ENCODE peak calls at places on chromosome 2, in four cellular contexts. One of them, this sample, is unnamed.

GRCh38 chr2:169761251-169761969 is 27.8 kb downstream of the KLHL23 start:
- DNase-seq in AG04449: no peak
- DNase-seq in thyroid gland: no peak
- DNase-seq in RWPE2: no peak
- DNase-seq in this sample: no peak

GRCh38 chr2:182917924-182918323 is 51.5 kb upstream of the FRZB start:
- DNase-seq in RWPE2: no peak
- DNase-seq in AG04449: no peak
- DNase-seq in thyroid gland: no peak
- DNase-seq in this sample: no peak

GRCh38 chr2:68764041-68764780 is 29.6 kb downstream of the ARHGAP25 start:
- DNase-seq in AG04449: no peak
- DNase-seq in thyroid gland: no peak
- DNase-seq in RWPE2: no peak
- DNase-seq in this sample: no peak

GRCh38 chr2:95669441-95669994 is 77.7 kb downstream of the TRIM43 start:
- DNase-seq in AG04449: no peak
- DNase-seq in RWPE2: no peak
- DNase-seq in thyroid gland: no peak
- DNase-seq in this sample: no peak

GRCh38 chr2:158221055-158222021 is 119.7 kb downstream of the UPP2 start:
- DNase-seq in RWPE2: no peak
- DNase-seq in thyroid gland: no peak
- DNase-seq in AG04449: no peak
- DNase-seq in this sample: no peak

GRCh38 chr2:216426938-216427337 is 14.7 kb downstream of the SMARCAL1 start:
- DNase-seq in AG04449: peak; percentile 47
- DNase-seq in RWPE2: no peak
- DNase-seq in thyroid gland: no peak
- DNase-seq in this sample: no peak

GRCh38 chr2:148842050-148842449 is 33.0 kb upstream of the KIF5C start:
- DNase-seq in RWPE2: no peak
- DNase-seq in thyroid gland: no peak
- DNase-seq in AG04449: no peak
- DNase-seq in this sample: no peak

GRCh38 chr2:215832791-215833190 is 180.6 kb downstream of the MREG start:
- DNase-seq in RWPE2: no peak
- DNase-seq in thyroid gland: peak; percentile 55
- DNase-seq in AG04449: no peak
- DNase-seq in this sample: no peak

GRCh38 chr2:68796306-68796905 is 61.8 kb downstream of the ARHGAP25 start:
- DNase-seq in thyroid gland: no peak
- DNase-seq in AG04449: no peak
- DNase-seq in RWPE2: no peak
- DNase-seq in this sample: no peak

GRCh38 chr2:105412584-105412983 is 13.7 kb upstream of the FHL2 start:
- DNase-seq in AG04449: no peak
- DNase-seq in thyroid gland: no peak
- DNase-seq in RWPE2: no peak
- DNase-seq in this sample: no peak

GRCh38 chr2:206520450-206520849 is 77.1 kb downstream of the ADAM23 start:
- DNase-seq in thyroid gland: no peak
- DNase-seq in AG04449: no peak
- DNase-seq in RWPE2: no peak
- DNase-seq in this sample: no peak

GRCh38 chr2:191374366-191374765 is 129.2 kb downstream of the MYO1B start:
- DNase-seq in AG04449: no peak
- DNase-seq in RWPE2: no peak
- DNase-seq in thyroid gland: no peak
- DNase-seq in this sample: no peak

GRCh38 chr2:216765810-216766259 is 70.5 kb upstream of the IGFBP5 start:
- DNase-seq in thyroid gland: peak; percentile 67
- DNase-seq in AG04449: no peak
- DNase-seq in RWPE2: no peak
- DNase-seq in this sample: no peak

GRCh38 chr2:231904161-231904611 is 22.0 kb downstream of the NPPC start:
- DNase-seq in RWPE2: peak; percentile 44
- DNase-seq in AG04449: no peak
- DNase-seq in thyroid gland: no peak
- DNase-seq in this sample: no peak

GRCh38 chr2:187302146-187302545 is 145.9 kb downstream of the CALCRL start:
- DNase-seq in AG04449: no peak
- DNase-seq in thyroid gland: no peak
- DNase-seq in RWPE2: no peak
- DNase-seq in this sample: no peak

GRCh38 chr2:191601060-191601459 is 76.9 kb upstream of the NABP1 start:
- DNase-seq in thyroid gland: no peak
- DNase-seq in AG04449: no peak
- DNase-seq in RWPE2: no peak
- DNase-seq in this sample: no peak

GRCh38 chr2:60569680-60570111 is 16.2 kb upstream of the BCL11A start:
- DNase-seq in thyroid gland: no peak
- DNase-seq in AG04449: no peak
- DNase-seq in RWPE2: no peak
- DNase-seq in this sample: no peak

GRCh38 chr2:168550670-168551069 is 94.6 kb downstream of the CERS6 start:
- DNase-seq in thyroid gland: no peak
- DNase-seq in RWPE2: no peak
- DNase-seq in AG04449: no peak
- DNase-seq in this sample: no peak

GRCh38 chr2:119425620-119426395 is 5.8 kb upstream of the TMEM37 start:
- DNase-seq in thyroid gland: no peak
- DNase-seq in AG04449: no peak
- DNase-seq in RWPE2: no peak
- DNase-seq in this sample: no peak

GRCh38 chr2:102313025-102313424 is 1.7 kb downstream of the IL1RL1 start:
- DNase-seq in RWPE2: no peak
- DNase-seq in AG04449: peak; percentile 16
- DNase-seq in thyroid gland: no peak
- DNase-seq in this sample: peak; percentile 59

GRCh38 chr2:69770193-69770702 is 28.3 kb downstream of the ANXA4 start:
- DNase-seq in RWPE2: no peak
- DNase-seq in AG04449: no peak
- DNase-seq in thyroid gland: no peak
- DNase-seq in this sample: peak; percentile 71

GRCh38 chr2:99660616-99661416 is 171.0 kb upstream of the REV1 start:
- DNase-seq in AG04449: no peak
- DNase-seq in thyroid gland: no peak
- DNase-seq in RWPE2: no peak
- DNase-seq in this sample: no peak

GRCh38 chr2:199589303-199589702 is 131.6 kb upstream of the SATB2 start:
- DNase-seq in AG04449: no peak
- DNase-seq in RWPE2: no peak
- DNase-seq in thyroid gland: no peak
- DNase-seq in this sample: no peak

GRCh38 chr2:199588054-199588453 is 130.3 kb upstream of the SATB2 start:
- DNase-seq in RWPE2: no peak
- DNase-seq in AG04449: no peak
- DNase-seq in thyroid gland: no peak
- DNase-seq in this sample: no peak

GRCh38 chr2:199594443-199594842 is 136.7 kb upstream of the SATB2 start:
- DNase-seq in RWPE2: no peak
- DNase-seq in thyroid gland: no peak
- DNase-seq in AG04449: no peak
- DNase-seq in this sample: no peak

DNA sequence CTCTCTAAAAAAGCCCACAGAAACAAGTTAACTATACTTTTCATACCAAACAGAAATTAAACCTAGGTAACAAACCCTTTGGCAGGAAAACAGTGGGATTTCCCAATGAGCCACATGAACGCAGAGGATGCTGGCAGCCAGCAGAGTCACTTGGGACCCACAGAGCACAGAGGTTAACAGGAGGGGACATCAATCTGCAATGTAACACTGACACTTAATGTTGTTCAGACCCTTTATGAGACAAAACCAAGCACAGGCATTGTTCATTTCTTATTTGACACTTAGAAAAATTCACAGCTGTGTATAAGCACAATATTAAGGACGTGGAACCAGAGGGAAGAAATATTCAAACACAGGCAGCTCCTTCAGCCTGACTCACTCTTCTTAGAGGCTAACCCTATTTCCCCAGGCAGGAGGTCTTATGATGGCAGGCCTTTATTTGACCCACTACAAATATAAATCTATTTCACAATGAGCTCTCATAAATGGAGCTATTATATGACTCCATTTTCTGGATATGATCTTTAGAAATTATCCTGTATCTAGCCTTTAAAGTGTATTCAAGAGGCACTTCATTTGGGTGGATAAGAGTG is 132.7 kb upstream of the SATB2 start:
- DNase-seq in AG04449: no peak
- DNase-seq in RWPE2: no peak
- DNase-seq in thyroid gland: no peak
- DNase-seq in this sample: no peak
- H3K4me3 ChIP-seq in AG04449: no peak overlapping the region
- H3K4me3 ChIP-seq in RWPE2: no peak overlapping the region
- H3K4me3 ChIP-seq in thyroid gland: no peak overlapping the region
- H3K4me3 ChIP-seq in this sample: no peak overlapping the region

GRCh38 chr2:22124003-22124402 is 1000.2 kb downstream of the TDRD15 start:
- DNase-seq in RWPE2: no peak
- DNase-seq in AG04449: no peak
- DNase-seq in thyroid gland: no peak
- DNase-seq in this sample: no peak
- TF ChIP-seq CTCF in RWPE2: no peak
- TF ChIP-seq CTCF in AG04449: no peak
- TF ChIP-seq CTCF in thyroid gland: no peak
- TF ChIP-seq CTCF in this sample: no peak

DNA sequence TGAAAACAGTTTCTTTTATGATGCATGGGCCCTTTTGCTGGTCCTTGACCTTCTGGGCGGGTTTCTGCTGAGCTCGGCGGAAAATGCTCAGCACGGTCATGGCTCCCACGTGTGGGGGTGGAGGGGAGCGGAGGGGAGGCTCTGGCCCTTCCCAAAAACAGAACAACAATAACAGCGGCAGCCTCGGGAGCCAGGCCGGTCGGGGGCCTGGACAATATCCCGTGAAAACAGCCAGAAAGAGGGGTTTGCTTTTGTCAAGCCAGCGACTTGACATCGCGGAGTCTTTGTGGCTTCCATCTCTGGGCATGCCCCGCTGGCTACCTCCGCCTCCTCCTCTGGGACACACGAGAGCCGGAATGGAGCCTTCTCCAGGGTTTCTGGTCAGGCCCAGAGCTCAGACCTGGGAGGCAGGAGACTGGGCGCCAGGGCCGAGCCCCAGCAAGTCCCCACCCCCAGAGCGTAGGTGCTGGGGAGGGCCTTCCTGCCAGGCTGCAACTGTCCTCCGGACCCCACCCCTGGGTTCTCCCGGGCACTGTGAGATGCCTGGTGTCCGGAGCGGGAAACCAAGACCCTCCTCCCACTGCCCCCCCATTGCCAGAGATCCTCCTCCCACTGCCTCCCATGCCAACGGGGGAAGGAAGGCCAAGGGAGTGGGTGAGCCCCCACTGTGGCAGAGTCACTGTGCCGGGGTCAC is 35.9 kb upstream of the SNED1 start:
- DNase-seq in RWPE2: peak; percentile 26
- DNase-seq in AG04449: no peak
- DNase-seq in thyroid gland: peak; percentile 71
- DNase-seq in this sample: no peak
- H3K4me3 ChIP-seq in RWPE2: no peak overlapping the region
- H3K4me3 ChIP-seq in AG04449: no peak overlapping the region
- H3K4me3 ChIP-seq in thyroid gland: no peak overlapping the region
- H3K4me3 ChIP-seq in this sample: no peak overlapping the region

GRCh38 chr2:48727560-48727959 is 28.0 kb downstream of the LHCGR start:
- DNase-seq in RWPE2: no peak
- DNase-seq in thyroid gland: no peak
- DNase-seq in AG04449: no peak
- DNase-seq in this sample: no peak
- TF ChIP-seq CTCF in RWPE2: peak; percentile 34
- TF ChIP-seq CTCF in thyroid gland: peak; percentile 21
- TF ChIP-seq CTCF in AG04449: no peak
- TF ChIP-seq CTCF in this sample: no peak